ENCODE peak calls at places on chromosome 10, in four cellular contexts. B, I, Y and C are unnamed samples.

GRCh38 chr10:37754538-37755323 is 102.7 kb downstream of the ZNF248 start:
- DNase-seq in I (no peak), Y (peak; percentile 28), B (no peak), C (no peak)

GRCh38 chr10:110378019-110378418 is 73.3 kb upstream of the SMNDC1 start:
- DNase-seq in B (no peak), I (no peak), Y (no peak), C (no peak)

GRCh38 chr10:110010076-110011069 is 2.6 kb downstream of the ADD3 start:
- DNase-seq in I (no peak), Y (no peak), B (no peak), C (no peak)

GRCh38 chr10:86401588-86402282 is 35.1 kb upstream of the GRID1 start:
- DNase-seq in B (no peak), Y (peak; percentile 9), I (no peak), C (no peak)

GRCh38 chr10:59079386-59080226 is 96.8 kb upstream of the PHYHIPL start:
- DNase-seq in Y (peak; percentile 53), B (no peak), I (no peak), C (no peak)

GRCh38 chr10:122571892-122572291 is 11.3 kb downstream of the DMBT1 start:
- DNase-seq in B (no peak), Y (no peak), I (no peak), C (no peak)

GRCh38 chr10:53786236-53786635 is 1013.7 kb upstream of the MBL2 start:
- DNase-seq in Y (no peak), B (no peak), I (no peak), C (no peak)

GRCh38 chr10:34743804-34744203 is 71.3 kb downstream of the PARD3 start:
- DNase-seq in Y (no peak), I (no peak), B (no peak), C (no peak)

GRCh38 chr10:118569241-118569881 is 26.1 kb downstream of the PRLHR start:
- DNase-seq in I (no peak), B (no peak), Y (peak; percentile 77), C (no peak)

GRCh38 chr10:86355571-86356038 is 11.0 kb downstream of the GRID1 start:
- DNase-seq in B (no peak), I (no peak), Y (no peak), C (peak; percentile 84)

GRCh38 chr10:90162464-90162863 is 461.1 kb downstream of the KIF20B start:
- DNase-seq in B (no peak), I (no peak), Y (peak; percentile 65), C (no peak)

GRCh38 chr10:24926549-24926948 is 25.9 kb downstream of the PRTFDC1 start:
- DNase-seq in Y (no peak), B (no peak), I (no peak), C (no peak)

GRCh38 chr10:10730644-10731043 is 287.0 kb upstream of the CELF2 start:
- DNase-seq in Y (no peak), B (no peak), I (no peak), C (no peak)

GRCh38 chr10:3735175-3735574 is 49.8 kb downstream of the KLF6 start:
- DNase-seq in I (no peak), Y (no peak), B (no peak), C (no peak)

GRCh38 chr10:46544989-46545791 is 11.3 kb downstream of the GPRIN2 start:
- DNase-seq in I (peak; percentile 57), Y (peak; percentile 42), B (no peak), C (peak; percentile 43)